ENCODE peak calls at places on chromosomes 3 and 15, in nine cellular contexts. Q is B cell, R is natural killer cell, Y is GM10248, V is lower lobe of right lung, O is sigmoid colon, J is foreskin fibroblast, B is psoas muscle, Z is Calu3. S is an unnamed sample.

GRCh38 chr3:13251166-13251892 is 168.8 kb downstream of the NUP210 start:
- DNase-seq in Q (no peak), R (no peak), Y (no peak), V (no peak), O (no peak), J (no peak), B (peak), Z (no peak), S (no peak)

GRCh38 chr15:71141572-71141971 is 26.3 kb downstream of the THSD4 start:
- DNase-seq in Q (no peak), R (no peak), Y (no peak), V (no peak), O (peak), J (no peak), B (no peak), Z (no peak), S (no peak)

GRCh38 chr15:75732809-75733451 is 20.3 kb upstream of the CSPG4 start:
- DNase-seq in Q (peak), R (peak), Y (peak), V (peak), O (peak), J (peak), B (peak), Z (peak), S (peak)

GRCh38 chr15:48582472-48583235 is 62.9 kb downstream of the FBN1 start:
- DNase-seq in Q (no peak), R (no peak), Y (no peak), V (no peak), O (no peak), J (peak), B (no peak), Z (no peak), S (no peak)

GRCh38 chr3:153670577-153670976 is 450.6 kb upstream of the ARHGEF26 start:
- DNase-seq in Q (no peak), R (no peak), Y (no peak), V (no peak), O (no peak), J (peak), B (no peak), Z (no peak), S (no peak)

GRCh38 chr3:28104896-28105554 is 136.4 kb upstream of the CMC1 start:
- DNase-seq in Q (no peak), R (no peak), Y (no peak), V (no peak), O (no peak), J (no peak), B (no peak), Z (no peak), S (no peak)

GRCh38 chr15:90104551-90104950 is 2.3 kb upstream of the IDH2 start:
- DNase-seq in Q (no peak), R (no peak), Y (no peak), V (no peak), O (peak), J (no peak), B (peak), Z (peak), S (no peak)

GRCh38 chr3:72829701-72830100 is 18.5 kb downstream of the SHQ1 start:
- DNase-seq in Q (no peak), R (no peak), Y (no peak), V (no peak), O (no peak), J (peak), B (no peak), Z (no peak), S (no peak)

GRCh38 chr15:89129123-89129815 is 41.0 kb downstream of the ABHD2 start:
- DNase-seq in Q (peak), R (peak), Y (peak), V (peak), O (no peak), J (peak), B (peak), Z (peak), S (peak)

GRCh38 chr3:16632395-16632794 is 27.2 kb upstream of the DAZL start:
- DNase-seq in Q (no peak), R (no peak), Y (no peak), V (no peak), O (no peak), J (no peak), B (no peak), Z (no peak), S (no peak)

GRCh38 chr3:94573337-94573736 is 510.5 kb downstream of the NSUN3 start:
- DNase-seq in Q (no peak), R (no peak), Y (no peak), V (no peak), O (no peak), J (no peak), B (no peak), Z (no peak), S (no peak)

GRCh38 chr3:47428585-47429145 is 47.1 kb downstream of the SCAP start:
- DNase-seq in Q (no peak), R (no peak), Y (no peak), V (no peak), O (no peak), J (no peak), B (peak), Z (no peak), S (no peak)

GRCh38 chr3:23648326-23648964 is 157.3 kb upstream of the UBE2E1 start:
- DNase-seq in Q (no peak), R (no peak), Y (no peak), V (no peak), O (no peak), J (peak), B (no peak), Z (no peak), S (no peak)

GRCh38 chr3:169940486-169941181 is 26.0 kb upstream of the SEC62 start:
- DNase-seq in Q (peak), R (no peak), Y (peak), V (no peak), O (no peak), J (no peak), B (no peak), Z (no peak), S (no peak)

GRCh38 chr3:129604223-129604941 is 2.1 kb downstream of the PLXND1 start:
- DNase-seq in Q (no peak), R (no peak), Y (no peak), V (no peak), O (no peak), J (no peak), B (no peak), Z (no peak), S (no peak)

GRCh38 chr3:8001712-8002111 is 499.9 kb upstream of the LMCD1 start:
- DNase-seq in Q (no peak), R (no peak), Y (no peak), V (no peak), O (no peak), J (no peak), B (no peak), Z (no peak), S (no peak)

GRCh38 chr15:30043211-30043655 is 39.5 kb upstream of the GOLGA8J start:
- DNase-seq in Q (no peak), R (no peak), Y (no peak), V (no peak), O (no peak), J (peak), B (no peak), Z (no peak), S (no peak)

GRCh38 chr15:99963096-99963825 is 230.0 kb upstream of the LYSMD4 start:
- DNase-seq in Q (peak), R (no peak), Y (no peak), V (no peak), O (peak), J (peak), B (peak), Z (no peak), S (no peak)

GRCh38 chr3:48845170-48845569 is 2.5 kb downstream of the PRKAR2A start:
- DNase-seq in Q (no peak), R (no peak), Y (no peak), V (no peak), O (no peak), J (no peak), B (no peak), Z (no peak), S (no peak)

GRCh38 chr15:43187544-43188155 is 2.4 kb downstream of the CCNDBP1 start:
- DNase-seq in Q (no peak), R (no peak), Y (no peak), V (no peak), O (no peak), J (peak), B (no peak), Z (no peak), S (no peak)

GRCh38 chr3:126664591-126665214 is 9.8 kb upstream of the TXNRD3 start:
- DNase-seq in Q (no peak), R (no peak), Y (no peak), V (no peak), O (no peak), J (peak), B (no peak), Z (peak), S (no peak)

GRCh38 chr3:45644467-45645201 is 44.6 kb upstream of the SACM1L start:
- DNase-seq in Q (no peak), R (no peak), Y (no peak), V (no peak), O (no peak), J (peak), B (no peak), Z (no peak), S (no peak)

GRCh38 chr15:57544840-57545239 is 46.9 kb upstream of the MYZAP start:
- DNase-seq in Q (no peak), R (no peak), Y (no peak), V (no peak), O (no peak), J (no peak), B (no peak), Z (no peak), S (no peak)

GRCh38 chr3:68764554-68764953 is 167.8 kb downstream of the TAFA4 start:
- DNase-seq in Q (no peak), R (no peak), Y (no peak), V (no peak), O (no peak), J (no peak), B (no peak), Z (no peak), S (no peak)

GRCh38 chr3:177498037-177498857 is 301.0 kb upstream of the TBL1XR1 start:
- DNase-seq in Q (no peak), R (no peak), Y (no peak), V (peak), O (no peak), J (no peak), B (no peak), Z (peak), S (no peak)

GRCh38 chr15:64581408-64581761 is 121.0 kb downstream of the ZNF609 start:
- DNase-seq in Q (no peak), R (no peak), Y (no peak), V (no peak), O (no peak), J (no peak), B (no peak), Z (no peak), S (no peak)

GRCh38 chr15:63880744-63881143 is 47.0 kb upstream of the HERC1 start:
- DNase-seq in Q (no peak), R (no peak), Y (no peak), V (no peak), O (no peak), J (no peak), B (no peak), Z (no peak), S (no peak)

GRCh38 chr3:42999212-42999611 is 20.1 kb downstream of the GASK1A start:
- DNase-seq in Q (no peak), R (no peak), Y (no peak), V (no peak), O (no peak), J (no peak), B (no peak), Z (no peak), S (no peak)

GRCh38 chr3:62686486-62686885 is 188.7 kb downstream of the CADPS start:
- DNase-seq in Q (no peak), R (no peak), Y (no peak), V (no peak), O (no peak), J (peak), B (no peak), Z (no peak), S (no peak)

GRCh38 chr3:45227946-45228345 is 1.9 kb upstream of the TMEM158 start:
- DNase-seq in Q (no peak), R (no peak), Y (no peak), V (no peak), O (no peak), J (no peak), B (no peak), Z (no peak), S (no peak)

GRCh38 chr15:96011109-96011608 is 319.3 kb upstream of the NR2F2 start:
- DNase-seq in Q (no peak), R (no peak), Y (no peak), V (no peak), O (no peak), J (no peak), B (no peak), Z (no peak), S (no peak)

GRCh38 chr3:188209740-188210139 is 55.8 kb downstream of the LPP start:
- DNase-seq in Q (no peak), R (no peak), Y (no peak), V (no peak), O (no peak), J (no peak), B (no peak), Z (no peak), S (no peak)

GRCh38 chr15:63860161-63860954 is 26.6 kb upstream of the HERC1 start:
- DNase-seq in Q (peak), R (no peak), Y (no peak), V (no peak), O (no peak), J (no peak), B (no peak), Z (no peak), S (no peak)

GRCh38 chr3:177334803-177335202 is 137.5 kb upstream of the TBL1XR1 start:
- DNase-seq in Q (no peak), R (no peak), Y (no peak), V (no peak), O (no peak), J (no peak), B (no peak), Z (no peak), S (no peak)

GRCh38 chr3:187767266-187768032 is 22.2 kb upstream of the BCL6 start:
- DNase-seq in Q (no peak), R (no peak), Y (no peak), V (no peak), O (no peak), J (peak), B (no peak), Z (no peak), S (no peak)

GRCh38 chr15:76823303-76823702 is 81.8 kb downstream of the SCAPER start:
- DNase-seq in Q (no peak), R (no peak), Y (no peak), V (no peak), O (no peak), J (no peak), B (no peak), Z (no peak), S (no peak)

GRCh38 chr3:133868166-133868565 is 27.5 kb downstream of the RAB6B start:
- DNase-seq in Q (no peak), R (no peak), Y (no peak), V (no peak), O (no peak), J (no peak), B (no peak), Z (no peak), S (no peak)

GRCh38 chr3:133866141-133866540 is 29.5 kb downstream of the RAB6B start:
- DNase-seq in Q (no peak), R (no peak), Y (no peak), V (no peak), O (no peak), J (no peak), B (no peak), Z (no peak), S (no peak)

GRCh38 chr3:133863865-133864264 is 31.8 kb downstream of the RAB6B start:
- DNase-seq in Q (no peak), R (no peak), Y (no peak), V (no peak), O (no peak), J (no peak), B (no peak), Z (no peak), S (no peak)

GRCh38 chr3:133864616-133865015 is 31.1 kb downstream of the RAB6B start:
- DNase-seq in Q (no peak), R (no peak), Y (no peak), V (no peak), O (no peak), J (no peak), B (no peak), Z (no peak), S (no peak)

GRCh38 chr3:133865136-133865855 is 30.4 kb downstream of the RAB6B start:
- DNase-seq in Q (no peak), R (no peak), Y (no peak), V (no peak), O (no peak), J (no peak), B (no peak), Z (no peak), S (no peak)
- TF ChIP-seq CTCF in Q (no peak), R (no peak), Y (no peak), V (no peak), O (no peak), J (no peak), B (no peak), Z (no peak), S (no peak)

DNA sequence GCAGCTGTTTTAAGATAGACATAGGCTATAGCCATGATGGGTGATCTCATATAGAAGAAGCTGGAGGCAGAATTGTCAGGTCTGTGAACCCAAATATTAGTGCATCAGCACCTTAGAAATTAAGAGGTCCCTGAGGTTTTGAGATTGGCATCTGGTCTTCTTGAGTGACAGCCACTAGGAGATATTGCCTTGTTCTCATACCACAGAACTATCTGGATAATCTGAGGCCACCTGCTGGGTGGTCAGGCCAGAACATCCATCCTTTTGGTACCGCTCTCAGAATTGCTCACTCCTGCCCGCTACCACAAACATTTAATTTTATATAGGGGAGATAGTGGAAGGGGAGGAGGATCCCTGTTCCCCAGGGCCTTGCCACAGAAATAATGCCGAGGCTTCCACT is 210.6 kb upstream of the ZPLD1 start:
- DNase-seq in Q (peak), R (no peak), Y (peak), V (no peak), O (no peak), J (peak), B (no peak), Z (peak), S (no peak)
- TF ChIP-seq CTCF in Q (no peak), R (no peak), Y (peak), V (peak), O (no peak), J (peak), B (no peak), Z (peak), S (no peak)

GRCh38 chr15:67133738-67134576 is 68.6 kb downstream of the SMAD3 start:
- DNase-seq in Q (peak), R (peak), Y (peak), V (no peak), O (peak), J (peak), B (no peak), Z (no peak), S (no peak)

GRCh38 chr15:67134577-67135492 is 69.4 kb downstream of the SMAD3 start:
- DNase-seq in Q (no peak), R (no peak), Y (no peak), V (no peak), O (peak), J (no peak), B (no peak), Z (no peak), S (no peak)

GRCh38 chr15:67137319-67137718 is 71.9 kb downstream of the SMAD3 start:
- DNase-seq in Q (no peak), R (no peak), Y (no peak), V (no peak), O (no peak), J (no peak), B (no peak), Z (no peak), S (no peak)

GRCh38 chr15:67136802-67137201 is 71.4 kb downstream of the SMAD3 start:
- DNase-seq in Q (no peak), R (no peak), Y (no peak), V (no peak), O (peak), J (no peak), B (no peak), Z (no peak), S (no peak)

GRCh38 chr15:67135494-67135893 is 70.1 kb downstream of the SMAD3 start:
- DNase-seq in Q (no peak), R (no peak), Y (no peak), V (no peak), O (peak), J (peak), B (no peak), Z (no peak), S (no peak)
- TF ChIP-seq CTCF in Q (no peak), R (no peak), Y (no peak), V (no peak), O (no peak), J (peak), B (peak), Z (no peak), S (no peak)

GRCh38 chr3:100155105-100155504 is 40.8 kb upstream of the FILIP1L start:
- DNase-seq in Q (no peak), R (no peak), Y (no peak), V (no peak), O (no peak), J (peak), B (no peak), Z (no peak), S (no peak)

GRCh38 chr3:100159564-100160153 is 45.4 kb upstream of the FILIP1L start:
- DNase-seq in Q (no peak), R (no peak), Y (no peak), V (no peak), O (no peak), J (peak), B (no peak), Z (no peak), S (no peak)

GRCh38 chr3:100158877-100159563 is 44.7 kb upstream of the FILIP1L start:
- DNase-seq in Q (no peak), R (no peak), Y (no peak), V (no peak), O (no peak), J (peak), B (no peak), Z (no peak), S (no peak)

GRCh38 chr3:100155590-100155989 is 41.3 kb upstream of the FILIP1L start:
- DNase-seq in Q (no peak), R (no peak), Y (no peak), V (no peak), O (no peak), J (no peak), B (no peak), Z (no peak), S (no peak)

GRCh38 chr3:100157617-100158016 is 43.3 kb upstream of the FILIP1L start:
- DNase-seq in Q (no peak), R (no peak), Y (no peak), V (no peak), O (no peak), J (no peak), B (no peak), Z (no peak), S (no peak)
- TF ChIP-seq CTCF in Q (no peak), R (no peak), Y (no peak), V (no peak), O (no peak), J (no peak), B (no peak), Z (no peak), S (no peak)

GRCh38 chr15:84782346-84782745 is 34.0 kb downstream of the ZNF592 start:
- DNase-seq in Q (no peak), R (no peak), Y (no peak), V (no peak), O (no peak), J (no peak), B (no peak), Z (no peak), S (no peak)

GRCh38 chr15:84781505-84781904 is 33.1 kb downstream of the ZNF592 start:
- DNase-seq in Q (no peak), R (no peak), Y (no peak), V (no peak), O (no peak), J (peak), B (no peak), Z (no peak), S (no peak)

GRCh38 chr15:84784262-84784661 is 32.9 kb upstream of the ALPK3 start:
- DNase-seq in Q (no peak), R (no peak), Y (no peak), V (no peak), O (no peak), J (no peak), B (no peak), Z (no peak), S (no peak)

GRCh38 chr15:84785053-84785452 is 32.1 kb upstream of the ALPK3 start:
- DNase-seq in Q (no peak), R (no peak), Y (no peak), V (no peak), O (no peak), J (no peak), B (no peak), Z (no peak), S (no peak)

GRCh38 chr15:84783493-84784251 is 33.5 kb upstream of the ALPK3 start:
- DNase-seq in Q (no peak), R (no peak), Y (no peak), V (no peak), O (no peak), J (no peak), B (no peak), Z (no peak), S (no peak)
- TF ChIP-seq CTCF in Q (no peak), R (no peak), Y (no peak), V (no peak), O (no peak), J (no peak), B (no peak), Z (no peak), S (no peak)

GRCh38 chr3:49896345-49896744 is 7.3 kb downstream of the MST1R start:
- DNase-seq in Q (no peak), R (no peak), Y (no peak), V (no peak), O (no peak), J (no peak), B (no peak), Z (no peak), S (no peak)

GRCh38 chr3:49900491-49901153 is 3.1 kb downstream of the MST1R start:
- DNase-seq in Q (no peak), R (no peak), Y (no peak), V (peak), O (no peak), J (peak), B (peak), Z (peak), S (no peak)

GRCh38 chr3:49901351-49902339 is 2.0 kb downstream of the MST1R start:
- DNase-seq in Q (no peak), R (no peak), Y (no peak), V (no peak), O (no peak), J (peak), B (no peak), Z (no peak), S (no peak)

GRCh38 chr3:49902511-49903345 is 945 bp downstream of the MST1R start:
- DNase-seq in Q (no peak), R (no peak), Y (no peak), V (no peak), O (no peak), J (no peak), B (no peak), Z (no peak), S (peak)

GRCh38 chr3:49899815-49900214 is 3.9 kb downstream of the MST1R start:
- DNase-seq in Q (no peak), R (no peak), Y (no peak), V (no peak), O (no peak), J (no peak), B (no peak), Z (no peak), S (peak)
- TF ChIP-seq CTCF in Q (peak), R (no peak), Y (no peak), V (peak), O (no peak), J (peak), B (peak), Z (peak), S (peak)

GRCh38 chr15:92599394-92599970 is 56.1 kb downstream of the FAM174B start:
- DNase-seq in Q (no peak), R (no peak), Y (no peak), V (no peak), O (no peak), J (no peak), B (no peak), Z (no peak), S (no peak)
- TF ChIP-seq CTCF in Q (no peak), R (no peak), Y (no peak), V (no peak), O (no peak), J (no peak), B (no peak), Z (no peak), S (no peak)